ENCODE peak calls at places on chromosomes 6 and 20, in six cellular contexts. E, Q, G, H, D and M are unnamed samples.

GRCh38 chr6:39130691-39131090 is 15.7 kb upstream of the SAYSD1 start:
- DNase-seq in Q (no peak), E (no peak), G (no peak), D (no peak), H (no peak), M (no peak)

GRCh38 chr6:3698021-3698420 is 53.5 kb downstream of the PXDC1 start:
- DNase-seq in E (peak; percentile 82), H (no peak), Q (no peak), G (peak; percentile 80), D (no peak), M (no peak)

GRCh38 chr6:31446481-31446880 is 43.1 kb downstream of the MICA start:
- DNase-seq in G (peak; percentile 6), H (no peak), Q (no peak), E (peak; percentile 27), D (no peak), M (no peak)

GRCh38 chr6:169723991-169724553 is at the start of gene PHF10:
- DNase-seq in D (peak; percentile 29), E (no peak), Q (no peak), G (peak; percentile 45), H (peak; percentile 92), M (peak; percentile 89)

GRCh38 chr6:48068326-48069191 is 42.4 kb downstream of the PTCHD4 start:
- DNase-seq in Q (no peak), G (no peak), D (no peak), H (no peak), E (no peak), M (peak; percentile 19)

GRCh38 chr6:27541212-27541931 is 68.5 kb upstream of the ZNF184 start:
- DNase-seq in D (peak; percentile 45), G (no peak), Q (no peak), E (no peak), H (no peak), M (no peak)

GRCh38 chr6:162999575-163000285 is 272.0 kb downstream of the PACRG start:
- DNase-seq in G (peak; percentile 61), E (peak; percentile 92), D (no peak), H (no peak), Q (no peak), M (no peak)

GRCh38 chr20:61448396-61448795 is 196.3 kb downstream of the CDH4 start:
- DNase-seq in D (no peak), H (no peak), E (no peak), Q (no peak), G (no peak), M (no peak)

GRCh38 chr20:44418069-44418905 is 57.4 kb upstream of the TTPAL start:
- DNase-seq in D (no peak), E (no peak), G (no peak), H (no peak), Q (no peak), M (no peak)

GRCh38 chr6:33276864-33277662 is at the start of gene B3GALT4:
- DNase-seq in H (peak; percentile 89), G (peak; percentile 79), D (peak; percentile 82), Q (peak; percentile 33), E (peak; percentile 63), M (peak; percentile 89)

GRCh38 chr20:24730750-24731149 is 218.3 kb upstream of the CST7 start:
- DNase-seq in G (no peak), H (no peak), E (no peak), D (no peak), Q (no peak), M (no peak)

GRCh38 chr6:37004044-37004984 is 1.1 kb upstream of the FGD2 start:
- DNase-seq in D (no peak), G (no peak), E (no peak), Q (no peak), H (peak; percentile 51), M (peak; percentile 68)

GRCh38 chr6:122081921-122082320 is 317.5 kb upstream of the HSF2 start:
- DNase-seq in Q (no peak), G (no peak), D (no peak), H (no peak), E (no peak), M (no peak)

GRCh38 chr6:122878809-122879208 is 89.8 kb downstream of the SMPDL3A start:
- DNase-seq in G (no peak), Q (no peak), D (no peak), H (no peak), E (no peak), M (no peak)

GRCh38 chr6:17600527-17601388 is 656 bp downstream of the FAM8A1 start:
- DNase-seq in Q (no peak), G (peak; percentile 44), E (no peak), H (peak; percentile 60), D (peak; percentile 69), M (peak; percentile 63)

GRCh38 chr20:14498809-14499208 is 161.4 kb upstream of the FLRT3 start:
- DNase-seq in D (no peak), Q (no peak), E (no peak), G (no peak), H (no peak), M (no peak)

GRCh38 chr20:22502731-22503191 is 81.6 kb downstream of the FOXA2 start:
- DNase-seq in Q (no peak), D (no peak), H (no peak), E (no peak), G (no peak), M (no peak)

GRCh38 chr20:25695532-25696383 is 895 bp downstream of the ZNF337 start:
- DNase-seq in D (no peak), H (no peak), E (no peak), G (no peak), Q (no peak), M (peak; percentile 35)

GRCh38 chr6:8057263-8057662 is 6.9 kb downstream of the BLOC1S5 start:
- DNase-seq in D (no peak), E (no peak), H (no peak), G (no peak), Q (no peak), M (no peak)

GRCh38 chr6:28985396-28986164 is 19.5 kb downstream of the ZNF311 start:
- DNase-seq in Q (peak; percentile 66), G (peak; percentile 98), H (no peak), E (peak; percentile 97), D (peak; percentile 51), M (no peak)

GRCh38 chr6:131362070-131362469 is 211.0 kb upstream of the ARG1 start:
- DNase-seq in E (no peak), G (no peak), D (no peak), Q (no peak), H (no peak), M (no peak)

GRCh38 chr6:169890049-169890448 is 138.6 kb downstream of the ERMARD start:
- DNase-seq in G (no peak), Q (no peak), E (no peak), D (no peak), H (no peak), M (no peak)

GRCh38 chr6:112007254-112007653 is 46.6 kb upstream of the CCN6 start:
- DNase-seq in D (no peak), G (peak; percentile 40), Q (no peak), H (no peak), E (no peak), M (no peak)

GRCh38 chr6:107698146-107698545 is 126.0 kb downstream of the SCML4 start:
- DNase-seq in E (peak; percentile 68), H (no peak), G (peak; percentile 83), D (no peak), Q (no peak), M (no peak)

GRCh38 chr6:33823806-33824205 is 20.0 kb upstream of the MLN start:
- DNase-seq in Q (no peak), G (no peak), H (no peak), D (no peak), E (no peak), M (no peak)

GRCh38 chr6:52046456-52046855 is 41.0 kb downstream of the PKHD1 start:
- DNase-seq in E (no peak), G (no peak), H (no peak), D (no peak), Q (no peak), M (no peak)

GRCh38 chr6:44470746-44471145 is 83.2 kb downstream of the CDC5L start:
- DNase-seq in D (no peak), Q (no peak), E (no peak), G (no peak), H (no peak), M (no peak)

GRCh38 chr6:44471271-44471981 is 83.9 kb downstream of the CDC5L start:
- DNase-seq in G (no peak), H (no peak), D (no peak), E (no peak), Q (no peak), M (no peak)

GRCh38 chr6:44468835-44469234 is 81.3 kb downstream of the CDC5L start:
- DNase-seq in H (no peak), G (no peak), Q (no peak), D (no peak), E (no peak), M (no peak)

GRCh38 chr6:44472250-44472945 is 84.9 kb downstream of the CDC5L start:
- DNase-seq in H (no peak), E (no peak), D (no peak), G (no peak), Q (no peak), M (no peak)

GRCh38 chr6:44470106-44470446 is 82.6 kb downstream of the CDC5L start:
- DNase-seq in D (no peak), G (no peak), H (no peak), E (no peak), Q (no peak), M (no peak)
- TF ChIP-seq CTCF in D (peak; percentile 40), G (no peak), H (no peak), E (no peak), Q (peak; percentile 1), M (no peak)

DNA sequence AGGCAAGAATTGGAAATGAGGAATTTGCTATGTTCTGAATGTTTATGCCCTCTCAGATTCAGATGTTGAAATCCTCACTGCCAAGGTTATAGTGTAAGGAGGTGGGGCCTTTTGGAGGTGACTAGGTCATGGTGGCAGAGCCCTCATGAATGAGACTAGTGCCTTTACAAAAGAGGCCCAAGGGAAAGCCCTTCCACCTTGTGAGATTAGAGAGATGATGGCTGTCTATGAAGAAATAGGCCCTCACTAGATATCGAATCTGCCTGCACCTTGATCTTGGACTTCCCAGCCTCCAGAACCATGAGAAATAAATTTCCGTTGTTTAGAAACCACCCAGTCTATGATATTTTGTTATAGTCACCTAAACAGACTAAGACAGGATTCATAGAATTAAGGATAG is 10.4 kb downstream of the ASIP start:
- DNase-seq in E (no peak), D (no peak), Q (no peak), G (no peak), H (no peak), M (no peak)
- TF ChIP-seq CTCF in E (no peak), D (no peak), Q (no peak), G (no peak), H (no peak), M (no peak)

GRCh38 chr6:63307581-63308246 is 12.1 kb downstream of the LGSN start:
- DNase-seq in H (peak; percentile 47), Q (no peak), G (peak; percentile 67), D (no peak), E (peak; percentile 5), M (peak; percentile 26)
- TF ChIP-seq CTCF in H (peak; percentile 47), Q (no peak), G (peak; percentile 58), D (no peak), E (peak; percentile 36), M (peak; percentile 45)

DNA sequence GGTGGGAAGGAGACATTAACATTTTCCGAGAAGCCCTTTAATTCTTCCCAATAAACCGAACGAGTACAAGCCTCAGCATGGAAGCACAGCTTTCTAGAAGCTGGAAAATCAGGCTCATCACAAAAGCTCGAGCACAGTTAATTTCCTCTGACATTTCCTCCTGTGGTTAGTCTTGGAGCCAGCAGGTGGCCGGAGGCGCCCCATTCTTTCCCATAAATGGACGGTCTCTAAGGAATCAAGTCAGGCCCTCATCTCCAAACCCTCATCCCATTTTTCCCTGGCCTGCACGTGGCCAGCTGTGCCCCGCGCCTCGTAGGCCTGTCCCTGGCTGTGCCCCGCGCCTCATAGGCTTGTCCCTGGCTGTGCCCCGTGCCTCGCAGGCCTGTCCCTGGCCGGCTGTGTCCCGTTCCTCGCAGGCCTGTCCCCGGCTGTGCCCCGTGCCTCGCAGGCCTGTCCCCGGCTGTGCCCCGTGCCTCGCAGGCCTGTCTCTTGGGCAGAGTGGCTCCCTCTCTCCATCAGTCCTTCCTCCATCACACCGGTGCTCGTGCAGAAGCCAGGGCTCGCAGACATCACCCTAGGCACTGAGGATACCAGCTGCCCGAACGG is 19.7 kb upstream of the NTSR1 start:
- DNase-seq in E (peak; percentile 6), Q (no peak), D (no peak), G (no peak), H (no peak), M (no peak)
- TF ChIP-seq CTCF in E (peak; percentile 25), Q (no peak), D (no peak), G (peak; percentile 5), H (no peak), M (no peak)